ENCODE peak calls at places on chromosomes 4 and X, in seven cellular contexts. J, X, I, B, E, T and S are unnamed samples.

GRCh38 chr4:11228575-11228974 is 200.1 kb downstream of the HS3ST1 start:
- DNase-seq in J (peak), T (no peak), B (no peak), I (no peak), X (no peak), E (no peak), S (no peak)

GRCh38 chr4:150368667-150369066 is 213.3 kb upstream of the MAB21L2 start:
- DNase-seq in X (no peak), T (no peak), I (peak), J (no peak), B (no peak), E (peak), S (no peak)

GRCh38 chr4:186651624-186652023 is 72.0 kb downstream of the FAT1 start:
- DNase-seq in B (no peak), I (no peak), E (no peak), X (no peak), T (no peak), J (no peak), S (no peak)

GRCh38 chr4:56212774-56213173 is 174.5 kb downstream of the AASDH start:
- DNase-seq in E (no peak), J (no peak), X (no peak), I (no peak), T (no peak), B (no peak), S (no peak)

GRCh38 chr4:10096201-10096975 is 20.2 kb downstream of the WDR1 start:
- DNase-seq in I (peak), X (no peak), B (no peak), T (no peak), J (peak), E (peak), S (no peak)

GRCh38 chrX:69178592-69178991 is 13.3 kb upstream of the PJA1 start:
- DNase-seq in X (no peak), J (no peak), I (no peak), E (no peak), B (no peak), T (no peak), S (no peak)

GRCh38 chr4:122481766-122482405 is 25.4 kb upstream of the IL2 start:
- DNase-seq in X (no peak), E (peak), B (no peak), T (no peak), I (no peak), J (no peak), S (no peak)

GRCh38 chr4:87066403-87067119 is 131.8 kb downstream of the AFF1 start:
- DNase-seq in T (no peak), X (no peak), J (no peak), B (no peak), I (no peak), E (no peak), S (no peak)

GRCh38 chr4:61274286-61274685 is 74.2 kb downstream of the ADGRL3 start:
- DNase-seq in X (no peak), B (no peak), I (no peak), T (no peak), J (no peak), E (no peak), S (no peak)

GRCh38 chrX:25003066-25003849 is 12.5 kb downstream of the ARX start:
- DNase-seq in E (no peak), B (no peak), T (peak), I (no peak), X (peak), J (peak), S (no peak)

GRCh38 chr4:62709618-62710252 is 1509.6 kb downstream of the ADGRL3 start:
- DNase-seq in T (peak), I (peak), E (peak), X (no peak), B (no peak), J (peak), S (peak)

GRCh38 chrX:57266275-57266674 is 20.2 kb upstream of the FAAH2 start:
- DNase-seq in I (no peak), E (no peak), B (no peak), X (no peak), T (no peak), J (no peak), S (no peak)

GRCh38 chr4:102392033-102392744 is 46.9 kb upstream of the SLC39A8 start:
- DNase-seq in T (peak), J (no peak), E (no peak), I (no peak), X (no peak), B (no peak), S (no peak)

GRCh38 chr4:88900432-88900831 is 156.6 kb downstream of the FAM13A start:
- DNase-seq in I (peak), J (no peak), B (no peak), X (no peak), T (no peak), E (peak), S (no peak)

GRCh38 chrX:38111196-38111595 is 104.8 kb downstream of the SYTL5 start:
- DNase-seq in T (no peak), B (no peak), J (no peak), X (no peak), E (no peak), I (no peak), S (no peak)

GRCh38 chr4:105273230-105273629 is 126.6 kb downstream of the TET2 start:
- DNase-seq in X (no peak), T (no peak), J (no peak), E (no peak), I (no peak), B (no peak), S (no peak)

GRCh38 chrX:1321689-1322088 is 14.9 kb upstream of the IL3RA start:
- DNase-seq in B (no peak), E (no peak), T (no peak), I (no peak), X (no peak), J (no peak), S (no peak)

GRCh38 chr4:168677063-168677462 is 180.2 kb downstream of the PALLD start:
- DNase-seq in X (no peak), B (no peak), I (no peak), E (no peak), T (no peak), J (no peak), S (no peak)

GRCh38 chrX:111543212-111543762 is 31.8 kb downstream of the SERTM2 start:
- DNase-seq in J (no peak), B (no peak), T (peak), X (peak), E (no peak), I (no peak), S (no peak)

GRCh38 chr4:152919826-152920225 is 16.3 kb upstream of the FHDC1 start:
- DNase-seq in E (no peak), B (no peak), J (no peak), X (no peak), T (no peak), I (no peak), S (no peak)

GRCh38 chr4:61210186-61210939 is 10.2 kb downstream of the ADGRL3 start:
- DNase-seq in I (no peak), T (peak), X (no peak), E (peak), B (no peak), J (no peak), S (peak)

GRCh38 chr4:102610007-102610406 is 108.8 kb downstream of the NFKB1 start:
- DNase-seq in I (peak), X (no peak), B (no peak), J (no peak), T (no peak), E (peak), S (no peak)

GRCh38 chr4:25427871-25428270 is 50.8 kb downstream of the ANAPC4 start:
- DNase-seq in E (no peak), T (no peak), B (no peak), I (no peak), X (no peak), J (no peak), S (no peak)

GRCh38 chr4:99749445-99750391 is 66.9 kb upstream of the DAPP1 start:
- DNase-seq in I (no peak), E (no peak), B (no peak), T (no peak), J (no peak), X (no peak), S (no peak)

GRCh38 chrX:100895365-100896075 is 21.4 kb upstream of the NOX1 start:
- DNase-seq in T (peak), I (peak), E (peak), B (peak), X (peak), J (peak), S (peak)

GRCh38 chrX:87516716-87517115 is 886 bp upstream of the KLHL4 start:
- DNase-seq in J (no peak), E (peak), T (no peak), I (peak), X (no peak), B (no peak), S (no peak)

GRCh38 chr4:38109896-38110295 is 149.7 kb downstream of the PTTG2 start:
- DNase-seq in J (no peak), T (no peak), I (no peak), B (no peak), X (no peak), E (peak), S (peak)

GRCh38 chr4:142035556-142035955 is 399.2 kb downstream of the IL15 start:
- DNase-seq in I (peak), E (no peak), T (no peak), X (no peak), B (no peak), J (no peak), S (no peak)

GRCh38 chrX:75303795-75304194 is 29.9 kb downstream of the UPRT start:
- DNase-seq in E (no peak), J (no peak), B (no peak), I (peak), X (no peak), T (no peak), S (no peak)

GRCh38 chr4:114304567-114304966 is 294.0 kb upstream of the UGT8 start:
- DNase-seq in B (no peak), E (no peak), I (no peak), J (no peak), T (no peak), X (no peak), S (no peak)

GRCh38 chr4:41882622-41883347 is 52.4 kb upstream of the TMEM33 start:
- DNase-seq in J (no peak), E (peak), I (peak), T (peak), X (peak), B (peak), S (no peak)

GRCh38 chr4:111136438-111136837 is 513.6 kb upstream of the PITX2 start:
- DNase-seq in T (peak), E (peak), I (peak), J (no peak), X (no peak), B (no peak), S (no peak)

GRCh38 chrX:1507511-1508463 is 29.2 kb downstream of the P2RY8 start:
- DNase-seq in I (no peak), X (no peak), E (no peak), T (no peak), J (no peak), B (no peak), S (no peak)

GRCh38 chrX:132118361-132118760 is 9.5 kb downstream of the FRMD7 start:
- DNase-seq in I (no peak), E (no peak), B (peak), J (no peak), T (peak), X (peak), S (no peak)

GRCh38 chrX:41382699-41383645 is 49.0 kb downstream of the DDX3X start:
- DNase-seq in B (no peak), T (peak), J (no peak), X (no peak), E (peak), I (peak), S (no peak)

GRCh38 chrX:150486011-150486410 is 82.4 kb upstream of the MTM1 start:
- DNase-seq in B (peak), J (peak), I (peak), E (peak), T (peak), X (peak), S (no peak)

GRCh38 chr4:25223770-25224375 is 10.0 kb upstream of the PI4K2B start:
- DNase-seq in X (peak), I (peak), E (peak), B (peak), T (peak), J (no peak), S (peak)

GRCh38 chrX:10167573-10167972 is 10.8 kb downstream of the CLCN4 start:
- DNase-seq in B (no peak), J (no peak), I (no peak), T (no peak), E (no peak), X (no peak), S (no peak)

GRCh38 chrX:10165580-10166247 is 8.9 kb downstream of the CLCN4 start:
- DNase-seq in I (no peak), E (no peak), B (no peak), J (no peak), X (no peak), T (no peak), S (no peak)

GRCh38 chrX:10164879-10165278 is 8.1 kb downstream of the CLCN4 start:
- DNase-seq in E (no peak), B (no peak), J (no peak), X (no peak), T (no peak), I (no peak), S (no peak)

GRCh38 chrX:10166731-10167149 is 10.0 kb downstream of the CLCN4 start:
- DNase-seq in X (no peak), I (no peak), E (no peak), J (no peak), B (no peak), T (no peak), S (no peak)

DNA sequence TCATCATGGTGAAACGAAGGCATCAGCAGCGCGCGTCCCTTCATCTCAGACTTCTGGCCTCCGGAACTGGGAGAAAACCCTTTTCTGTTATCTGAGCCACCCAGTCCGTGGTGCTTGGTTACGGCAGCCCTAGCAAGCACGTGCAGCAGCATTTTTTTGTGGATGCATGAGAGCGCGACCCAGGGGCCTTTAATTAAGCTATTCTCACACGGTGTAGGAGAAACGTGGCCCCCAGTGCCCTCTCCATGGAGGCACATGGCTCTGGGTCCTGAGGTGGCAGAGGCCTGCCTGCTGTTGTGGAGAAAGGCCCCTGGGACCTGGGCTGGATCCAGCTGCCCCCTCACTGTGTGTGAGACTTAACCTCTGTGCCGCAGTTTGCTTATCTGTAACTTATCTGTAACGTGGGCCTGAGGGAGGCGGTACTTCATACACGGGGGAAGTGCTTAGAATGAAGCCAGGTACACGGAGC is 9.5 kb downstream of the CLCN4 start:
- DNase-seq in X (no peak), T (no peak), J (no peak), E (no peak), B (no peak), I (no peak), S (no peak)
- H2BK120ac ChIP-seq in X (no peak), T (no peak), J (no peak), E (no peak), B (no peak), I (no peak), S (no peak)

GRCh38 chr4:73743825-73744602 is 3.6 kb downstream of the CXCL8 start:
- DNase-seq in B (no peak), E (peak), I (no peak), T (no peak), X (no peak), J (no peak), S (no peak)
- H4K8ac ChIP-seq in B (no peak), E (no peak), I (no peak), T (no peak), X (no peak), J (no peak), S (no peak)

GRCh38 chr4:68256284-68256683 is 10.8 kb upstream of the TMPRSS11B start:
- DNase-seq in T (peak), B (no peak), X (no peak), E (peak), J (no peak), I (no peak), S (no peak)
- H2BK120ac ChIP-seq in T (peak), B (no peak), X (no peak), E (no peak), J (no peak), I (no peak), S (no peak)

GRCh38 chrX:54292755-54293154 is 65.1 kb downstream of the WNK3 start:
- DNase-seq in J (no peak), I (no peak), B (no peak), E (no peak), X (no peak), T (no peak), S (no peak)
- H4K8ac ChIP-seq in J (no peak), I (no peak), B (no peak), E (no peak), X (no peak), T (no peak), S (no peak)

DNA sequence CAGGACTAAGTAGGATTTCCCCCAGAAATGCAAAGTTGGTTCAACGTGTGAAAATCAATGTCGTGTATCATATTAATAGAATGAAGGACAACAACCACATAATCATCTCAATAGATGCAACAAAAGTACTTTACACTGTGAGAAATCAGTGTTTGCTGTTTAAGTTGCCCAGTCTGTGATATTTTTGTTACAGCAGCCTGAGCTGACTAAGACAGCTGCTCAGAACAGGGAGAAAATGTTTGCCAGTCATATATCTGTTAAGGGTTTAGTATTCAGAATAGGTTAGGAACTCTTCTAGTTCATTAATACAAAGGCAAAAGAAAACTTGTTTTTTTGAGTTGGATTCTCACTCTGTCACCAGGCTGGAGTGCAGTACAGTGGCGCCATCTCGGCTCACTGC is 12.5 kb downstream of the MAEA start:
- DNase-seq in X (no peak), B (no peak), J (no peak), E (no peak), I (no peak), T (no peak), S (no peak)
- H2BK120ac ChIP-seq in X (no peak), B (no peak), J (no peak), E (no peak), I (no peak), T (no peak), S (no peak)

GRCh38 chr4:160485071-160485687 is 1382.3 kb downstream of the RAPGEF2 start:
- DNase-seq in J (no peak), T (no peak), X (no peak), I (no peak), B (no peak), E (no peak), S (no peak)
- H4K8ac ChIP-seq in J (no peak), T (no peak), X (no peak), I (no peak), B (no peak), E (no peak), S (no peak)

DNA sequence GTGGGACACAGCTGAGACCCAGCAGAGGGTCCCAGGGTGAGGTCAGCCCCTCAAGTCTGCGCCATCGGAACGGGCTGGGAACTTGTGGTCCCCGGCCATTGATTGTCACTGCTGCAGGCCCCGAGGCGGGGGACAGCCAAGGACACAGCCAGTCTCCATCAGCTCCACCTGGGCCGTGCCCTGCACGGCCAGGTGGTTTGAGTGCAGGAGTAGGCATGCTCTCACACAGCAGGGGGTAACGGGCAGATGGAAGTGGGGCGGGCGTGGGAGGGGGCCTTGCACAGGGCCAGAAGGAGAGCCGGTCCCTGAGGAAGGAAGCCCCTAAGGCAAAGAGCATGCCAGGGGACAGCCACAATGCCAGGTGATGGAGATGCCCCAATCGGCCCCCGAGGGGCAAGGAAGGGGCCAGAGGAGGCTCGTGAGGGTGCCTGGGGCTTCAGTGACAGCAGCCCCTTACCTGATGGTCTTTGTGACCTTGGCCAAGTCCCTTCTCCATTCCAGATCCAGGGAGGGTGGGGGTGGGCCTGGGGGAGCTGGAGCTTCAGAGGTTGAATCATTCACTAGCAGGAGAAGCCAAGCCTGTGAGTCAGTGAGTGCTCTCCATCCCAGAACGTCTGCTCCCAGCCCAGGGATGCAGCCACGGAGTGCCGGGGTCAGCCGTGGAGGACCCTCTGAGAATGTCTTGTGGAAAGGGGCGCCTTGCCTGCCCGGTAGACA is 2.3 kb downstream of the ATP2B3 start:
- DNase-seq in X (no peak), T (no peak), B (no peak), I (peak), J (no peak), E (no peak), S (no peak)
- H2BK120ac ChIP-seq in X (no peak), T (no peak), B (no peak), I (no peak), J (no peak), E (no peak), S (no peak)

DNA sequence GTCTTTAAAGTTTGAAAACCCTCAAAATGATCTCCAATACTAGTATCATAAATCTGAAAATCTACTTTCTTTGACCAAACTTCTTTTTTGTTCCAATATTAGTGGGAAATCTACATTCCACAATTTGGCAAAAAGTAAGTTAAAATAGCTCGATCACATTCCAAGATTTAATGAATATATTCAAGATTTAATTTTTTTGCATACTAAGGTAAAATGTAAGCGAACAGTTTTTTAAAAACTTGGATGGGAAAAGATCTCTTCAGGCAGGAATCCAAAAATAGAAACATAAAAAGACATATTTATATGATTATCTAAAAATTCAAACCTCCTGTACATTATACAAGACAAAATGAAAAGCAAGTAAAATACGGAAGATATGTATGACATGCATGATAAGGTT is 31.2 kb downstream of the CNOT6L start:
- DNase-seq in E (no peak), J (no peak), B (no peak), T (no peak), I (no peak), X (no peak), S (no peak)
- H4K8ac ChIP-seq in E (no peak), J (no peak), B (no peak), T (no peak), I (no peak), X (no peak), S (no peak)

GRCh38 chr4:65340382-65341109 is 329.7 kb downstream of the EPHA5 start:
- DNase-seq in I (no peak), E (no peak), B (no peak), J (no peak), X (no peak), T (peak), S (no peak)

GRCh38 chr4:65341557-65341956 is 328.7 kb downstream of the EPHA5 start:
- DNase-seq in T (no peak), I (no peak), E (no peak), X (no peak), B (no peak), J (no peak), S (no peak)

GRCh38 chr4:65337371-65337770 is 332.9 kb downstream of the EPHA5 start:
- DNase-seq in X (no peak), B (no peak), E (no peak), I (no peak), T (no peak), J (no peak), S (no peak)

DNA sequence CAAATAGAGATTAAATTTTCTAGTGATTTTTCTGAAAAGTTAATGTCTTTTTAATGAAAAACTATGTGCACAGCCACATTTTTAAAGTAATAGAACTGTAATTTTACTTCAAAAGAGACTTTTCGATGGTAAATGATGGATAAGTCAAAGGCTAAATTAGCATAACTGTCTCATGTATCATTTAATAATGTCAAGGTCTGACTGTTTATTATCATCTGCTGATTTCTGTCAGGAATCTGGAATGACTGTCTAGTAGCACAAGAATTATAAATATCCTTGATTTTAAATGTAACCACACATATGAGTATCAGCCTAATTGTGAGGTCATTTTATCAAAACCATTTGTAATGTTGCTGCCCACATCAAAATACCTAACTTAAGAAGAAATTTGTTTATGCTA is 333.8 kb downstream of the EPHA5 start:
- DNase-seq in I (no peak), X (no peak), J (no peak), T (no peak), B (no peak), E (no peak), S (no peak)
- H2BK120ac ChIP-seq in I (no peak), X (no peak), J (no peak), T (no peak), B (no peak), E (no peak), S (no peak)